ENCODE peak calls at places on chromosome 12, in six cellular contexts. H, C, M, K, B and X are unnamed samples.

GRCh38 chr12:27528788-27529187 is 4.8 kb downstream of the PPFIBP1 start:
- DNase-seq in M (no peak), C (no peak), B (no peak), H (no peak), K (no peak), X (no peak)

GRCh38 chr12:106078358-106079025 is 60.3 kb downstream of the NUAK1 start:
- DNase-seq in B (no peak), M (no peak), C (no peak), H (no peak), K (no peak), X (no peak)

GRCh38 chr12:113222730-113223531 is 1.7 kb downstream of the TPCN1 start:
- DNase-seq in B (peak), M (no peak), K (no peak), H (peak), C (no peak), X (no peak)

GRCh38 chr12:25366159-25366558 is 115.4 kb upstream of the KRAS start:
- DNase-seq in H (no peak), B (no peak), C (no peak), M (no peak), K (no peak), X (no peak)

GRCh38 chr12:130706885-130707570 is 9.1 kb downstream of the RIMBP2 start:
- DNase-seq in B (no peak), M (no peak), H (no peak), K (no peak), C (no peak), X (no peak)

GRCh38 chr12:65999564-66000280 is 130.8 kb downstream of the LLPH start:
- DNase-seq in B (no peak), H (no peak), C (no peak), K (no peak), M (no peak), X (no peak)

GRCh38 chr12:104637616-104638015 is 180.9 kb downstream of the CHST11 start:
- DNase-seq in H (no peak), B (no peak), K (no peak), C (no peak), M (no peak), X (no peak)

GRCh38 chr12:47207005-47207717 is 127.4 kb upstream of the AMIGO2 start:
- DNase-seq in C (no peak), H (no peak), B (no peak), K (peak), M (no peak), X (no peak)

GRCh38 chr12:108634225-108634795 is 616 bp upstream of the SELPLG start:
- DNase-seq in H (no peak), M (peak), C (no peak), B (no peak), K (no peak), X (no peak)

DNA sequence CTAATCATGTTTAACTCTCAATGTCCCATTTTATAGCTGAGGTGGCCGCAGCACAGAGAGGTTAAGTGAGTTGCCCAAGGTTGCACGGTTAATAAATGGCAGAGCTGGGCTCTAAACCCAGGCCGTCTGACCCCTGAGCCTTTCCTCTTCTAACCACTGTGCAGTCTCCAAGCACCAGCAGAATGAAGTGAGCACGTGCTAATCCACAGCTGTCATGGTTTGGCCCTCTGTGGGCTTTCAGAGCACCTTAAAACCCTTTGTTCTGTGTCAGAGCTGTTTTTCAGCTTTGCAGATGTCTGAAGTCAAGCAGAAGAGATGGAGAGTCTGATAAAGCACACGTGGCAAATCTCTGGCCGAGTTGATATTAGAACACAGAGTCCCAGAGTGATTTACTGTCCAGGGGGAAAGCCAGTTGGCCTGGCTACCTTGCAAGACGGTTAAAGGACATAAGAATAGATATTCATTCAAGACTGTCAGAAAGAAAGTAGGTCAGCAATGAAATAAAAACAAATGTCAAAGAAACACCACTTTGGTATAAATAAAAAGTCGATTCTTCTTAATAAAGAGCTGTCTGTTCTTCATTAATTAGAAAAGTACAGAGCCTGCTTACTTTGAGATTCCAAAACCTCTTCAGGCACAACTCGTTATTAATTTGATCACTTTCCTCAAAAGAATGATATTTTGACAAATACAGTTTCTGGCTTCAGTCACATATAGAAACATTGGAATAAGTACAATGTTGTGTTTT is 107.3 kb downstream of the CRADD start:
- DNase-seq in H (no peak), B (peak), K (no peak), M (no peak), C (no peak), X (no peak)
- TF ChIP-seq CREB1 in H (no peak), B (no peak), K (no peak), M (no peak), C (no peak), X (no peak)

DNA sequence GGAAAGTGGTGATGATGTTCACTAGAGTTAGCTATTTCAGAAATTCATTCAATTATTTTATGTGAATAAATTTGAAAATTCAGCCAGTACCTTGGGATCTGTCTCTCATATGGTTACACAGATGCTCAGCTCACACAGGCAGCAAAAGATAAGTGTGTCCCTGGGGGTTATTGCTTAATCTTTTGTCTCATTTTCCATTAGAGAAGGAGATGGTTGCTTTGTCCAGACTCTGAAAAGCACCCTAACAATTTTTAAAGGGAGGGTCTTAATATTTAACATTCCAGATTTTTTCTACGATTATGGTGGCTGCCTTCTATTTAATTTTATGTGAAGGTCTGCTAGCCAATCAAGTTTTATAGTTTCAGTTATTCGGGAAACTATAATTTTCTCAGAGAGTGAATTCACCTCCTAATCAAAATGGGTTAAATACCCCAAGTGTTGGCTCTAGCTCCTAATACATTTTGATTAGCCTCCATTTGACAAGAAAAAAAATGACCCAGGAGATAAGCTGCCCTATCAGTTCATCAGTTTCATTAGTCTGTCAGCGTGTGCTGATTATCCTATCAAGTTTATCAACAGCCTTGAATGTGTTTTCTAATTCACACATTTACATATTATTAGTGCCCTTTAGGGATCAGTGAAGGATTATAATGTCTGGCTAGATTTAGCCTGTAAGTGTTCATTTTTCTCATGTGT is 282.1 kb downstream of the TMTC2 start:
- DNase-seq in B (no peak), M (no peak), C (no peak), H (no peak), K (no peak), X (no peak)
- TF ChIP-seq CREB1 in B (no peak), M (no peak), C (no peak), H (no peak), K (no peak), X (no peak)

GRCh38 chr12:41220931-41221330 is 32.8 kb downstream of the PDZRN4 start:
- DNase-seq in B (no peak), C (no peak), H (no peak), M (no peak), K (no peak), X (no peak)

GRCh38 chr12:41224066-41224465 is 35.9 kb downstream of the PDZRN4 start:
- DNase-seq in B (no peak), M (no peak), H (no peak), C (no peak), K (no peak), X (no peak)

GRCh38 chr12:41228066-41228820 is 40.1 kb downstream of the PDZRN4 start:
- DNase-seq in C (no peak), H (no peak), B (no peak), M (no peak), K (no peak), X (no peak)

GRCh38 chr12:41225179-41225578 is 37.1 kb downstream of the PDZRN4 start:
- DNase-seq in K (no peak), B (no peak), M (no peak), C (no peak), H (no peak), X (no peak)

GRCh38 chr12:41223600-41223999 is 35.5 kb downstream of the PDZRN4 start:
- DNase-seq in B (no peak), C (no peak), H (no peak), K (no peak), M (no peak), X (peak)
- TF ChIP-seq CREB1 in B (no peak), C (no peak), H (no peak), K (no peak), M (no peak), X (no peak)

GRCh38 chr12:90261283-90261682 is 552.6 kb upstream of the ATP2B1 start:
- DNase-seq in M (no peak), K (no peak), C (no peak), B (no peak), H (no peak), X (no peak)
- TF ChIP-seq CREB1 in M (no peak), K (no peak), C (no peak), B (no peak), H (no peak), X (no peak)